ENCODE peak calls at places on chromosomes 2 and 18, in ten cellular contexts. A is glutamatergic neuron, D is tibial artery, G is bronchial epithelial cell, C is GM12865, Y is fibroblast of pulmonary artery, K is ovary, H is left ventricle myocardium inferior, T is foreskin fibroblast, U is upper lobe of right lung. R is an unnamed sample.
A peak's percentile ranks its signal among the peaks of the same experiment; 100 is the strongest.

GRCh38 chr2:239239607-239240479 is 161.0 kb downstream of the HDAC4 start:
- DNase-seq in H (no peak), U (no peak), Y (no peak), C (no peak), D (no peak), K (no peak), T (no peak), G (no peak), A (peak; percentile 51), R (no peak)

GRCh38 chr18:59605633-59606192 is 91.5 kb downstream of the CCBE1 start:
- DNase-seq in Y (peak; percentile 22), U (no peak), T (peak; percentile 65), G (no peak), K (peak; percentile 77), C (no peak), D (no peak), H (no peak), A (no peak), R (no peak)

GRCh38 chr18:52352920-52353319 is 12.9 kb downstream of the DCC start:
- DNase-seq in G (no peak), T (no peak), A (no peak), C (no peak), Y (no peak), D (no peak), U (no peak), H (no peak), K (no peak), R (no peak)

GRCh38 chr2:176388886-176389285 is 119.6 kb downstream of the MTX2 start:
- DNase-seq in H (no peak), A (no peak), Y (no peak), G (no peak), U (no peak), T (no peak), C (no peak), K (no peak), D (no peak), R (no peak)

GRCh38 chr2:104733544-104733943 is 120.4 kb upstream of the POU3F3 start:
- DNase-seq in D (no peak), A (no peak), C (peak; percentile 58), T (no peak), Y (no peak), H (no peak), U (no peak), G (no peak), K (no peak), R (peak; percentile 61)

GRCh38 chr2:222655406-222655747 is 515 bp downstream of the FARSB start:
- DNase-seq in H (no peak), K (no peak), G (peak; percentile 44), D (no peak), C (peak; percentile 46), U (no peak), A (no peak), T (peak; percentile 12), Y (peak; percentile 27), R (peak; percentile 45)

GRCh38 chr18:34707670-34708069 is 2.4 kb upstream of the DTNA start:
- DNase-seq in K (peak; percentile 63), T (peak; percentile 88), G (peak; percentile 90), C (no peak), H (no peak), U (no peak), D (peak; percentile 56), A (no peak), Y (peak; percentile 95), R (no peak)

GRCh38 chr2:241635756-241636155 is 1.2 kb downstream of the THAP4 start:
- DNase-seq in G (no peak), K (no peak), A (no peak), H (no peak), U (no peak), D (no peak), C (no peak), T (no peak), Y (peak; percentile 40), R (no peak)

GRCh38 chr2:96260404-96261260 is 5.2 kb downstream of the TMEM127 start:
- DNase-seq in A (peak; percentile 55), G (peak; percentile 80), D (peak; percentile 70), H (peak; percentile 61), U (peak; percentile 75), C (peak; percentile 68), Y (peak; percentile 90), T (peak; percentile 93), K (peak; percentile 75), R (peak; percentile 61)

GRCh38 chr2:21944536-21944935 is 820.8 kb downstream of the TDRD15 start:
- DNase-seq in Y (no peak), T (no peak), D (no peak), K (no peak), U (no peak), A (no peak), H (no peak), C (no peak), G (no peak), R (no peak)

GRCh38 chr2:191862371-191862770 is 15.5 kb upstream of the CAVIN2 start:
- DNase-seq in G (peak; percentile 47), K (no peak), C (no peak), H (no peak), Y (no peak), T (peak; percentile 14), D (no peak), U (no peak), A (no peak), R (no peak)

GRCh38 chr2:226655871-226656270 is 143.7 kb downstream of the IRS1 start:
- DNase-seq in C (no peak), K (no peak), T (no peak), D (peak; percentile 37), Y (no peak), A (no peak), H (no peak), G (no peak), U (no peak), R (no peak)

GRCh38 chr2:113124181-113124961 is 3.0 kb upstream of the IL1RN start:
- DNase-seq in A (no peak), C (peak; percentile 63), T (peak; percentile 10), K (no peak), D (no peak), H (no peak), G (peak; percentile 77), Y (peak; percentile 39), U (no peak), R (peak; percentile 48)

GRCh38 chr2:28390857-28391563 is 1.6 kb upstream of the FOSL2 start:
- DNase-seq in H (peak; percentile 90), T (peak; percentile 78), C (no peak), G (peak; percentile 67), A (peak; percentile 57), D (peak; percentile 92), Y (peak; percentile 93), K (peak; percentile 88), U (peak; percentile 91), R (no peak)

GRCh38 chr18:35324926-35325655 is 19.1 kb downstream of the ZNF24 start:
- DNase-seq in T (peak; percentile 29), U (no peak), H (no peak), G (no peak), C (no peak), Y (peak; percentile 23), D (no peak), K (no peak), A (no peak), R (no peak)

GRCh38 chr2:130353291-130354134 is 2.3 kb upstream of the PTPN18 start:
- DNase-seq in U (no peak), A (peak; percentile 54), T (no peak), Y (no peak), H (no peak), D (no peak), C (no peak), K (no peak), G (no peak), R (no peak)

GRCh38 chr2:212814941-212815340 is 276.3 kb upstream of the ERBB4 start:
- DNase-seq in U (no peak), C (no peak), G (peak; percentile 22), H (no peak), D (no peak), Y (no peak), T (no peak), K (no peak), A (no peak), R (no peak)

GRCh38 chr2:134718956-134719814 is at the start of gene TMEM163:
- DNase-seq in C (no peak), G (no peak), U (peak; percentile 81), Y (no peak), A (peak; percentile 61), T (no peak), D (no peak), H (no peak), K (peak; percentile 12), R (peak; percentile 23)

GRCh38 chr2:173955004-173955403 is 10.2 kb downstream of the SP3 start:
- DNase-seq in T (no peak), U (no peak), A (no peak), H (no peak), C (no peak), G (no peak), D (no peak), K (no peak), Y (no peak), R (no peak)
- TF ChIP-seq CTCF in T (no peak), U (no peak), A (no peak), H (no peak), C (no peak), G (no peak), D (no peak), K (no peak), Y (no peak), R (no peak)

DNA sequence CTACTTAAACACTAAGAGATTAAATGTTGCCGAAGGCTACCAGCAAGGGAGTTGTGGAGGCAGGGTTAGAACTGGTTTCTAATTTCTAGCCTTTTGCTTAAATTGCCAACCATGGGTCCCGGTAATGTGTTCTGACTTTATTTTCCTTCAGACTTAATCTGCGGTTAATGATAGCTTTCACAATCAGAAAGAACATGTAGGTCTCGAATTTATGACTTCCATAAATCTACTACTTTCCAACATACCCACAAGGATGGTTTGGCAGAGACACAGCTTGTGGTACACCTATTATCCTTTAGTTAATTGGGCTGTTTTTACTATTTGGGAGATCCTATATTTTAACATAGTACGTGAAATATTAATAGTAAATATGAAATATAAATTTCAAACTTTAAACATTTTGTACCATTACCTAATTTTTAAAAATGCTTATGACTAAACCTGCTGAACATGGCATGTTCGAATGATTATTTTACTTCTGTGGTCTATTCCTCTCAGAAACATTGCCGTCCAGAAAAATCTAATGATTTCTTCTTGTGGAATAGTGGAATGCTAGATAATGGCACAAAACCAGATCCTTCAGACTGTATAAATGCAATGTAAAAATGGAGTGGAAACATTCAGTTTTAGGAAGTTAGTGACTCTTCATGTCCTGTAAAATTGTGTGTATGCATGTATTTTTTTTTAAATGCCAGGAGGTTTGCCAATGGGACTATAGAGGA is 41.3 kb downstream of the PARD3B start:
- DNase-seq in D (no peak), U (no peak), A (no peak), Y (no peak), K (no peak), H (no peak), C (no peak), G (no peak), T (no peak), R (no peak)
- TF ChIP-seq CTCF in D (no peak), U (no peak), A (no peak), Y (no peak), K (no peak), H (no peak), C (no peak), G (no peak), T (no peak), R (no peak)

GRCh38 chr2:237600205-237600846 is 9.8 kb upstream of the RAB17 start:
- DNase-seq in A (peak; percentile 39), D (peak; percentile 81), K (peak; percentile 64), U (no peak), T (peak; percentile 79), H (peak; percentile 62), G (no peak), C (no peak), Y (peak; percentile 76), R (no peak)
- TF ChIP-seq CTCF in A (no peak), D (peak; percentile 42), K (no peak), U (peak; percentile 21), T (peak; percentile 34), H (peak; percentile 47), G (no peak), C (no peak), Y (peak; percentile 47), R (no peak)

GRCh38 chr2:160300203-160300602 is 100.1 kb upstream of the ITGB6 start:
- DNase-seq in C (no peak), G (peak; percentile 32), T (no peak), H (no peak), D (no peak), A (no peak), K (no peak), U (no peak), Y (peak; percentile 52), R (no peak)
- TF ChIP-seq CTCF in C (no peak), G (no peak), T (no peak), H (no peak), D (no peak), A (no peak), K (no peak), U (no peak), Y (no peak), R (no peak)

R was measured in activated CD8-positive, alpha-beta T cell treated with anti-CD3 and anti-CD28 coated beads for 36 hours.